ENCODE peak calls at places on chromosomes 7 and 10, in seven cellular contexts. T is Peyer's patch, A is A549, J is body of pancreas, C is fibroblast of lung, H is colonic mucosa, U is K562. R is an unnamed sample.
A peak's percentile ranks its signal among the peaks of the same experiment; 100 is the strongest.

GRCh38 chr7:12898610-12899009 is 211.2 kb downstream of the ARL4A start:
- DNase-seq in T (no peak), A (no peak), J (no peak), C (no peak), H (no peak), U (peak; percentile 17), R (no peak)

GRCh38 chr10:128087884-128088695 is 38.1 kb downstream of the MKI67 start:
- DNase-seq in T (no peak), A (peak; percentile 24), J (no peak), C (no peak), H (no peak), U (peak; percentile 10), R (no peak)

GRCh38 chr7:105002-105401 is 87.4 kb upstream of the FAM20C start:
- DNase-seq in T (no peak), A (no peak), J (no peak), C (no peak), H (no peak), U (no peak), R (no peak)

GRCh38 chr10:112832361-112832878 is 117.6 kb upstream of the TCF7L2 start:
- DNase-seq in T (no peak), A (no peak), J (no peak), C (peak; percentile 49), H (no peak), U (no peak), R (no peak)

GRCh38 chr7:125663961-125664360 is 734.3 kb upstream of the POT1 start:
- DNase-seq in T (no peak), A (no peak), J (no peak), C (no peak), H (no peak), U (no peak), R (peak; percentile 81)

GRCh38 chr10:53209941-53210611 is 437.5 kb upstream of the MBL2 start:
- DNase-seq in T (no peak), A (peak; percentile 17), J (no peak), C (peak; percentile 3), H (no peak), U (no peak), R (peak; percentile 66)

GRCh38 chr10:100286051-100287033 is at the start of gene BLOC1S2:
- DNase-seq in T (peak; percentile 92), A (peak; percentile 89), J (peak; percentile 84), C (peak; percentile 93), H (peak; percentile 84), U (peak; percentile 87), R (peak; percentile 68)

GRCh38 chr7:98223898-98224700 is 12.9 kb downstream of the BHLHA15 start:
- DNase-seq in T (peak; percentile 32), A (no peak), J (no peak), C (no peak), H (no peak), U (no peak), R (no peak)

GRCh38 chr7:81299272-81299671 is 380.4 kb upstream of the SEMA3C start:
- DNase-seq in T (no peak), A (peak; percentile 66), J (no peak), C (peak; percentile 98), H (no peak), U (no peak), R (peak; percentile 70)

GRCh38 chr10:48931188-48931587 is 8.5 kb downstream of the LRRC18 start:
- DNase-seq in T (no peak), A (no peak), J (no peak), C (no peak), H (no peak), U (no peak), R (no peak)

GRCh38 chr10:62029401-62029800 is 127.9 kb downstream of the ARID5B start:
- DNase-seq in T (no peak), A (no peak), J (no peak), C (no peak), H (no peak), U (no peak), R (no peak)

DNA sequence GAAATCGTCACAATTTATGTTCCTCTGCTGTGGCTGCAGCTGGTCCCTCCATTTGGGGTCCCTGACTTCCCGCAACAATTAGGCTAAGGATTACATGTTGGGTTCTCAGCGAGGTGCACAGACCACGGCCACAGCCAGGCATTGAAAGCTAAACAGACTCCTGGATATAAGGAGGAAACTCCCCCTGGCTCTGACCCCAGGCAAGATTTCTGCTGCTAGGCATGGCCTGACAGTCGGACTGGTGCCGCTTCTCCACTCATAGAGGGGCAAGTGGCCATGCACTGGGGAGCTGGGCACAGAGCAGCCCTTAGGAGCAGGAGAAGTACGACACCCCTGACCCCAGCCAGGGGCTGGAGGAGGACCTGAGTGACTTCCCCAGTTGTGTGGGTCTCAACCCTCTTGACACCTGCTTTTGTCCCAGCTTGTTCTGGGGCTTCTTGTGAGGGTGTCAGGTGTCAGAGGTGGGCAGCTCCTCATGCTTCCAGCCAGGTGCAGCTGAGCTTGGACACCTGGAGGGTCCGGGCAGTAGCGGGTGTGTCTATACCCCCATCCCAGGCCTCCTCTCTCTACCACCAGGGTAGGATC is 38.3 kb downstream of the TSPAN15 start:
- DNase-seq in T (peak; percentile 23), A (no peak), J (no peak), C (no peak), H (no peak), U (no peak), R (no peak)
- H3K4me1 ChIP-seq in T (no peaks in the 10 kb centered on the region), A (no peaks in the 10 kb centered on the region), J (no peaks in the 10 kb centered on the region), C (no peaks in the 10 kb centered on the region), H (no peaks in the 10 kb centered on the region), U (no peaks in the 10 kb centered on the region), R (no peaks in the 10 kb centered on the region)

GRCh38 chr10:103854687-103855423 is 521 bp downstream of the SH3PXD2A start:
- DNase-seq in T (peak; percentile 69), A (no peak), J (no peak), C (peak; percentile 41), H (peak; percentile 67), U (no peak), R (peak; percentile 52)
- H3K4me1 ChIP-seq in T (peaks cover 8% of the 10 kb centered on the region), A (peaks cover 21% of the 10 kb centered on the region), J (peaks cover 68% of the 10 kb centered on the region), C (peaks cover 33% of the 10 kb centered on the region), H (peaks cover 35% of the 10 kb centered on the region), U (peaks cover 7% of the 10 kb centered on the region), R (peaks cover 5% of the 10 kb centered on the region)

GRCh38 chr10:114548662-114549061 is 109.4 kb downstream of the ABLIM1 start:
- DNase-seq in T (no peak), A (peak; percentile 67), J (peak; percentile 51), C (peak; percentile 29), H (peak; percentile 64), U (peak; percentile 24), R (peak; percentile 22)

GRCh38 chr10:114544045-114544659 is 113.9 kb downstream of the ABLIM1 start:
- DNase-seq in T (no peak), A (no peak), J (no peak), C (no peak), H (peak; percentile 62), U (no peak), R (no peak)

GRCh38 chr10:114545071-114545470 is 113.0 kb downstream of the ABLIM1 start:
- DNase-seq in T (no peak), A (no peak), J (no peak), C (peak; percentile 30), H (no peak), U (no peak), R (no peak)

GRCh38 chr10:114547466-114547865 is 110.6 kb downstream of the ABLIM1 start:
- DNase-seq in T (no peak), A (no peak), J (no peak), C (no peak), H (no peak), U (no peak), R (no peak)

DNA sequence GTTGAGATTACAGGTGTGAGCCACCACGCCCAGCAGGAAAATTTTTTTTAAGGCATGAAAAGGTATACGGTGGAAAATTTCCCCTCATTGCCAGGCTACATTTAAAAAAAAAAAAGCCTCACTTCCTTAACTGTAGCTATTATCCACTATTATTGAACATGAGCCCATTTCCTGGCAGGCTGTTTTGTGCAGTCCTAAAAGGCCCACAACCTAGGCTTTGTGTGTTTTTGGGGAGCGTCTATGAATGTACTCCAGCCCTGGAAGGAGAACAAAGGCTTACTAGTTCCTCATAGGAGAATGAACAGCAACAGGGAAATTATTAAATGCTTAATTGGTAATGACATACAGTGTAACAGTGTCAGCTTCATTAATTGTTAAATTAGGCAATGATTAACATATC is 111.0 kb downstream of the ABLIM1 start:
- DNase-seq in T (no peak), A (no peak), J (no peak), C (no peak), H (no peak), U (no peak), R (no peak)
- H3K4me1 ChIP-seq in T (peaks cover 11% of the 10 kb centered on the region), A (no peaks in the 10 kb centered on the region), J (peaks cover 20% of the 10 kb centered on the region), C (peaks cover 4% of the 10 kb centered on the region), H (peaks cover 13% of the 10 kb centered on the region), U (no peaks in the 10 kb centered on the region), R (no peaks in the 10 kb centered on the region)

GRCh38 chr10:77432398-77432797 is 205.2 kb downstream of the KCNMA1 start:
- DNase-seq in T (no peak), A (no peak), J (no peak), C (no peak), H (no peak), U (no peak), R (no peak)
- H3K4me1 ChIP-seq in T (no peaks in the 10 kb centered on the region), A (peaks cover 7% of the 10 kb centered on the region), J (peaks cover 23% of the 10 kb centered on the region), C (no peaks in the 10 kb centered on the region), H (no peaks in the 10 kb centered on the region), U (no peaks in the 10 kb centered on the region), R (no peaks in the 10 kb centered on the region)

GRCh38 chr10:132574783-132575319 is 37.3 kb downstream of the INPP5A start:
- DNase-seq in T (no peak), A (no peak), J (no peak), C (peak; percentile 66), H (no peak), U (no peak), R (no peak)
- H3K4me1 ChIP-seq in T (peaks cover 28% of the 10 kb centered on the region), A (peaks cover 49% of the 10 kb centered on the region), J (peaks cover 64% of the 10 kb centered on the region), C (peaks cover 18% of the 10 kb centered on the region), H (peaks cover 31% of the 10 kb centered on the region), U (peaks cover 58% of the 10 kb centered on the region), R (no peaks in the 10 kb centered on the region)

GRCh38 chr10:118977864-118978263 is 51.6 kb upstream of the NANOS1 start:
- DNase-seq in T (no peak), A (no peak), J (no peak), C (no peak), H (no peak), U (no peak), R (no peak)

GRCh38 chr10:118979661-118980060 is 49.9 kb upstream of the NANOS1 start:
- DNase-seq in T (no peak), A (no peak), J (no peak), C (no peak), H (no peak), U (no peak), R (no peak)

GRCh38 chr10:118978998-118979350 is 50.5 kb upstream of the NANOS1 start:
- DNase-seq in T (no peak), A (no peak), J (no peak), C (no peak), H (no peak), U (no peak), R (no peak)

GRCh38 chr10:118977022-118977599 is 52.4 kb upstream of the NANOS1 start:
- DNase-seq in T (no peak), A (no peak), J (no peak), C (no peak), H (no peak), U (no peak), R (no peak)

GRCh38 chr10:118978316-118978997 is 51.1 kb upstream of the NANOS1 start:
- DNase-seq in T (no peak), A (no peak), J (no peak), C (no peak), H (no peak), U (no peak), R (no peak)
- H3K4me1 ChIP-seq in T (no peaks in the 10 kb centered on the region), A (peaks cover 2% of the 10 kb centered on the region), J (no peaks in the 10 kb centered on the region), C (no peaks in the 10 kb centered on the region), H (no peaks in the 10 kb centered on the region), U (no peaks in the 10 kb centered on the region), R (no peaks in the 10 kb centered on the region)